ENCODE peak calls at places on chromosomes 16 and 17, in five cellular contexts. H is dorsolateral prefrontal cortex, E is upper lobe of left lung, P is neural progenitor cell, F is lower leg skin. K is an unnamed sample.

GRCh38 chr17:43591750-43592562 is 45.8 kb upstream of the ETV4 start:
- DNase-seq in E (no peak), P (peak), F (peak), H (no peak), K (peak)

GRCh38 chr17:72393553-72393952 is 272.7 kb downstream of the SOX9 start:
- DNase-seq in F (no peak), H (no peak), E (no peak), P (no peak), K (no peak)

GRCh38 chr16:14172200-14172805 is 101.2 kb downstream of the MRTFB start:
- DNase-seq in E (no peak), H (no peak), F (no peak), P (no peak), K (no peak)

GRCh38 chr17:50147841-50148225 is 2.6 kb downstream of the PPP1R9B start:
- DNase-seq in F (no peak), H (no peak), E (no peak), P (no peak), K (no peak)

GRCh38 chr17:53628011-53628410 is 194.7 kb upstream of the KIF2B start:
- DNase-seq in E (no peak), H (no peak), P (no peak), F (no peak), K (no peak)

GRCh38 chr17:54381482-54381881 is 519.2 kb upstream of the TOM1L1 start:
- DNase-seq in H (no peak), F (no peak), E (no peak), P (no peak), K (no peak)

GRCh38 chr16:1812732-1813163 is 13.9 kb downstream of the HAGH start:
- DNase-seq in E (peak), H (peak), P (peak), F (no peak), K (peak)

GRCh38 chr17:81890447-81891302 is 711 bp downstream of the ALYREF start:
- DNase-seq in H (peak), F (no peak), P (peak), E (peak), K (no peak)

GRCh38 chr16:17149904-17150483 is 320.8 kb downstream of the XYLT1 start:
- DNase-seq in H (no peak), P (peak), F (no peak), E (no peak), K (no peak)

GRCh38 chr17:68710976-68711375 is 109.8 kb upstream of the FAM20A start:
- DNase-seq in E (no peak), H (no peak), F (no peak), P (no peak), K (no peak)

GRCh38 chr17:6496636-6497441 is 52.6 kb downstream of the PIMREG start:
- DNase-seq in F (no peak), E (no peak), H (no peak), P (no peak), K (no peak)

GRCh38 chr16:51818342-51818944 is 667.4 kb upstream of the SALL1 start:
- DNase-seq in H (no peak), E (no peak), P (peak), F (no peak), K (peak)

GRCh38 chr16:27644165-27644564 is 94.2 kb downstream of the KATNIP start:
- DNase-seq in P (no peak), F (no peak), E (no peak), H (no peak), K (no peak)

GRCh38 chr17:5121186-5121841 is 5.5 kb downstream of the USP6 start:
- DNase-seq in P (no peak), E (no peak), H (no peak), F (no peak), K (no peak)

GRCh38 chr16:90032664-90033346 is 13.5 kb upstream of the DBNDD1 start:
- DNase-seq in H (no peak), F (no peak), E (no peak), P (no peak), K (no peak)

GRCh38 chr17:44095647-44096496 is 25.3 kb downstream of the G6PC3 start:
- DNase-seq in H (no peak), E (no peak), P (peak), F (peak), K (peak)

GRCh38 chr17:15501788-15502187 is 34.4 kb upstream of the CDRT4 start:
- DNase-seq in F (no peak), E (no peak), P (peak), H (no peak), K (no peak)

GRCh38 chr16:7597677-7598076 is 265.0 kb downstream of the RBFOX1 start:
- DNase-seq in E (no peak), P (no peak), F (no peak), H (no peak), K (no peak)

DNA sequence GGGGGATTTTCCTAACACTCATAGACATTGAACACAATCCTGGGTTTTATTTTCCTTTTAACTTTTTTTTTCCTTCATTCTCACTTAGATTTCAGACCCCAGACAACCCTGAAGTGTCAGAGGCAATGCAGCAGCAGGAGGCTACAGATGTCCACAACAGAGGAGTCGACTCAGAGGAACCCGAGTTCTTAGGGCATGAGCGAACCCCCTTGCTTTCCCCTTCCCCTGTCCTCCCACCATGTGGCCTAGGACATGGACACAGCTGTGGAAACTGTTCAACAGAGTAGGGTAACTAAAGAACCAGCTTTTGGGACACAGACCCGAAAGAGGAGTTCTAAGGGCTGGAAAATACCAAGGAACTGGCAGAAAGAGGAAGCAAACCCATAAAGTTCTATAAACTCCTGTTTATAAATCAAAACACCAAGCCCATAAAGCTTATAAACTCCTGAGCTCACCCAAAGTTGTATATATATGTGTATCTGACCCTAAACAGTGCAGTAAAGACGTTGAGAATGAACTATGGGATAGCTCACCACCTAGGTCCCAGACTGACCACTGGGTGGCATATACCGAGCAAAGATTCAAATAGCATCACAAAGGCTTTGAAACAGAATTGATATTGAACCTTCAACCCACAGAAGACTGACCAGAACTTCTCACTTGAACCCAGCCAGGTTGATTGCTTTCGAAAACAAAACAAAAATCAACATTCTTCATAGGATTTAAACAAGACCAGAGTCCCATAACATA is 33.9 kb downstream of the CMTM4 start:
- DNase-seq in P (no peak), F (no peak), H (no peak), E (no peak), K (no peak)
- TF ChIP-seq CTCF in P (peak), F (no peak), H (peak), E (peak), K (peak)

GRCh38 chr17:29090746-29091395 is 47.9 kb downstream of the PIPOX start:
- DNase-seq in H (no peak), E (no peak), P (peak), F (no peak), K (no peak)
- TF ChIP-seq CTCF in H (peak), E (no peak), P (peak), F (no peak), K (no peak)

GRCh38 chr17:80636356-80637285 is 92.0 kb downstream of the RPTOR start:
- DNase-seq in E (no peak), H (no peak), P (no peak), F (no peak), K (no peak)
- TF ChIP-seq CTCF in E (no peak), H (no peak), P (no peak), F (no peak), K (no peak)

DNA sequence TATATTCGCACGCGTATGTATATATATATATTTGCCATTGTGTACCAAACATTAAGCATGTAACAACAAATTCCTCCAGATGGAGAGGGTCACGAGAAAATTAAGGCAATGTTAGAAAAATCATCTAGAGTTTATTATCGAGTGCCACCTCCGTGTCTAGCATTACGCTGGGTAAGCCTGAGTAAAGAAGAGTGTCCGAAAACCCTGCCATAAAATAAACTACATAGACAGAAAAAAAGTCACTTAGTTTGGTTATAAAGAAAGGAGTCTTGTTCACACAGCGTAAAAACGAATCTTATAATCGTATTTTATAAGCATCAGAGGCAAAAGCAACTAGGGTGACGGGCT is 638 bp upstream of the RHOT1 start:
- DNase-seq in E (no peak), F (no peak), H (no peak), P (no peak), K (no peak)
- TF ChIP-seq CTCF in E (no peak), F (no peak), H (no peak), P (no peak), K (no peak)